ENCODE peak calls at places on chromosomes 1 and 21, in nine cellular contexts. I is aorta, S is left ventricle myocardium inferior, D is iPS DF 6.9, E is ovary, W is mammary epithelial cell, Z is K562, Y is heart right ventricle, O is mesendoderm. U is an unnamed sample. For H3K4me1 and H3K36me3, the result is how much of the 10 kb centered on the place peaks cover.

GRCh38 chr1:198444792-198445191 is 95.7 kb downstream of the ATP6V1G3 start:
- DNase-seq in W (peak), O (no peak), Z (no peak), D (no peak), E (no peak), I (no peak), Y (no peak), S (no peak), U (no peak)

GRCh38 chr1:65265296-65266271 is 43.8 kb upstream of the DNAJC6 start:
- DNase-seq in Z (no peak), Y (peak), D (no peak), O (peak), I (peak), W (peak), S (peak), E (peak), U (no peak)

GRCh38 chr1:219699870-219700269 is 87.0 kb upstream of the ZC3H11B start:
- DNase-seq in O (no peak), W (peak), Y (no peak), E (peak), S (no peak), I (no peak), Z (no peak), D (no peak), U (no peak)

GRCh38 chr21:32190491-32191144 is 88.2 kb downstream of the MIS18A start:
- DNase-seq in O (no peak), S (no peak), E (no peak), I (no peak), D (no peak), Y (no peak), W (no peak), Z (no peak), U (no peak)

GRCh38 chr1:174005032-174005431 is 17.1 kb downstream of the RC3H1 start:
- DNase-seq in S (no peak), D (no peak), O (no peak), I (no peak), Z (no peak), W (peak), Y (no peak), E (no peak), U (no peak)

GRCh38 chr1:160004427-160004826 is 27.4 kb downstream of the PIGM start:
- DNase-seq in S (no peak), I (no peak), O (no peak), W (no peak), Y (no peak), D (no peak), Z (no peak), E (no peak), U (no peak)

GRCh38 chr1:28359592-28360239 is 9.8 kb upstream of the PHACTR4 start:
- DNase-seq in I (peak), Z (peak), D (no peak), E (peak), Y (peak), O (peak), S (peak), W (peak), U (no peak)

GRCh38 chr1:231279081-231279480 is 38.1 kb downstream of the GNPAT start:
- DNase-seq in W (peak), Y (no peak), O (no peak), D (no peak), E (no peak), Z (no peak), S (no peak), I (no peak), U (no peak)

GRCh38 chr1:9087411-9087810 is 18.0 kb upstream of the SLC2A5 start:
- DNase-seq in Y (no peak), D (no peak), S (no peak), O (no peak), I (no peak), E (no peak), Z (no peak), W (no peak), U (no peak)

GRCh38 chr1:91842056-91842455 is 43.9 kb downstream of the TGFBR3 start:
- DNase-seq in Z (no peak), O (no peak), E (no peak), Y (no peak), I (no peak), W (no peak), S (no peak), D (no peak), U (no peak)

GRCh38 chr1:200629876-200630514 is 9.4 kb upstream of the KIF14 start:
- DNase-seq in E (no peak), I (no peak), Y (no peak), W (no peak), O (no peak), Z (no peak), S (no peak), D (no peak), U (no peak)

GRCh38 chr1:12407050-12407961 is 177.5 kb downstream of the VPS13D start:
- DNase-seq in O (no peak), I (no peak), W (peak), S (no peak), D (no peak), Y (no peak), E (no peak), Z (peak), U (peak)

GRCh38 chr1:12539705-12540579 is 78.1 kb downstream of the DHRS3 start:
- DNase-seq in W (peak), Z (no peak), E (peak), I (peak), D (no peak), O (peak), Y (peak), S (peak), U (no peak)

GRCh38 chr1:233289676-233290075 is 5.8 kb downstream of the PCNX2 start:
- DNase-seq in Y (no peak), E (no peak), I (no peak), S (no peak), W (no peak), D (peak), Z (no peak), O (no peak), U (no peak)

GRCh38 chr1:226682841-226683800 is 56.0 kb downstream of the ITPKB start:
- DNase-seq in Z (no peak), E (no peak), S (no peak), O (no peak), W (no peak), Y (no peak), D (no peak), I (no peak), U (no peak)

GRCh38 chr1:169108897-169109560 is 2.5 kb downstream of the ATP1B1 start:
- DNase-seq in Z (no peak), D (no peak), S (peak), I (no peak), O (peak), E (no peak), W (no peak), Y (no peak), U (peak)

GRCh38 chr1:54835970-54836369 is 34.8 kb upstream of the TTC22 start:
- DNase-seq in O (no peak), I (no peak), Z (no peak), E (no peak), Y (no peak), W (no peak), D (no peak), S (no peak), U (no peak)

GRCh38 chr1:231866392-231867331 is 240.1 kb downstream of the DISC1 start:
- DNase-seq in O (peak), I (peak), S (peak), D (peak), Z (peak), E (peak), W (peak), Y (peak), U (peak)

GRCh38 chr1:219350172-219350571 is 176.5 kb downstream of the LYPLAL1 start:
- DNase-seq in W (no peak), E (no peak), Z (no peak), I (no peak), S (no peak), O (no peak), Y (no peak), D (no peak), U (no peak)

GRCh38 chr1:46005594-46005993 is 126.8 kb downstream of the PIK3R3 start:
- DNase-seq in Z (no peak), E (no peak), O (no peak), S (no peak), D (no peak), W (no peak), Y (no peak), I (no peak), U (no peak)

GRCh38 chr1:47997289-47998200 is at the start of gene TRABD2B:
- DNase-seq in O (peak), S (peak), D (peak), I (peak), Y (peak), W (peak), Z (peak), E (peak), U (peak)

GRCh38 chr1:87986154-87986914 is 657.7 kb downstream of the LMO4 start:
- DNase-seq in Y (no peak), Z (no peak), E (no peak), D (no peak), O (no peak), W (no peak), I (no peak), S (no peak), U (no peak)

GRCh38 chr1:214552174-214552608 is 789 bp upstream of the PTPN14 start:
- DNase-seq in Z (no peak), S (peak), Y (peak), I (peak), O (peak), W (peak), D (peak), E (peak), U (no peak)

GRCh38 chr1:194367121-194367520 is 1180.7 kb upstream of the B3GALT2 start:
- DNase-seq in D (no peak), O (no peak), I (no peak), E (no peak), S (no peak), W (no peak), Z (no peak), Y (no peak), U (no peak)

GRCh38 chr1:12345350-12346217 is 115.8 kb downstream of the VPS13D start:
- DNase-seq in D (no peak), S (no peak), O (no peak), Z (no peak), I (no peak), E (no peak), Y (no peak), W (no peak), U (no peak)

GRCh38 chr21:46190491-46191131 is 6.4 kb upstream of the SPATC1L start:
- DNase-seq in E (peak), O (no peak), Y (no peak), Z (no peak), W (no peak), S (no peak), D (no peak), I (no peak), U (no peak)

GRCh38 chr1:98264727-98265126 is 343.9 kb upstream of the DPYD start:
- DNase-seq in D (no peak), W (no peak), E (no peak), O (no peak), I (no peak), S (no peak), Y (no peak), Z (no peak), U (no peak)

GRCh38 chr21:44335266-44336059 is 3.7 kb downstream of the CFAP410 start:
- DNase-seq in S (no peak), E (no peak), Z (no peak), I (no peak), Y (peak), D (no peak), O (no peak), W (no peak), U (no peak)

GRCh38 chr1:155966135-155966534 is 12.2 kb downstream of the ARHGEF2 start:
- DNase-seq in D (no peak), E (no peak), S (no peak), O (no peak), W (no peak), I (no peak), Z (no peak), Y (no peak), U (no peak)

GRCh38 chr1:69711159-69711930 is 143.6 kb downstream of the LRRC7 start:
- DNase-seq in E (no peak), Z (no peak), O (no peak), I (no peak), W (no peak), Y (no peak), S (no peak), D (no peak), U (no peak)

GRCh38 chr1:35929730-35930592 is 944 bp upstream of the AGO3 start:
- DNase-seq in E (peak), Z (peak), I (peak), S (peak), O (peak), W (peak), Y (peak), D (peak), U (no peak)

GRCh38 chr1:114033219-114033706 is 54.0 kb downstream of the OLFML3 start:
- DNase-seq in I (no peak), E (no peak), S (no peak), D (no peak), O (peak), Y (no peak), Z (peak), W (no peak), U (peak)

GRCh38 chr1:218816999-218817398 is 356.7 kb upstream of the LYPLAL1 start:
- DNase-seq in D (no peak), O (peak), S (no peak), W (no peak), I (no peak), Y (no peak), Z (no peak), E (peak), U (no peak)

GRCh38 chr1:156143765-156144489 is 9.5 kb upstream of the SEMA4A start:
- DNase-seq in O (no peak), E (no peak), Z (no peak), D (no peak), I (no peak), Y (no peak), W (no peak), S (no peak), U (no peak)

GRCh38 chr1:51733793-51734522 is 117.1 kb downstream of the OSBPL9 start:
- DNase-seq in Y (no peak), Z (no peak), I (no peak), S (no peak), O (no peak), E (no peak), W (no peak), D (no peak), U (no peak)

GRCh38 chr1:51738681-51739080 is 121.8 kb downstream of the OSBPL9 start:
- DNase-seq in W (no peak), O (no peak), Z (no peak), Y (no peak), E (no peak), D (no peak), I (no peak), S (no peak), U (no peak)

GRCh38 chr1:51735746-51736254 is 118.9 kb downstream of the OSBPL9 start:
- DNase-seq in W (no peak), Y (no peak), O (no peak), D (no peak), I (no peak), S (no peak), Z (no peak), E (no peak), U (no peak)

GRCh38 chr1:51734899-51735745 is 118.2 kb downstream of the OSBPL9 start:
- DNase-seq in O (no peak), D (no peak), W (no peak), Z (no peak), I (no peak), Y (no peak), S (no peak), E (no peak), U (no peak)

DNA sequence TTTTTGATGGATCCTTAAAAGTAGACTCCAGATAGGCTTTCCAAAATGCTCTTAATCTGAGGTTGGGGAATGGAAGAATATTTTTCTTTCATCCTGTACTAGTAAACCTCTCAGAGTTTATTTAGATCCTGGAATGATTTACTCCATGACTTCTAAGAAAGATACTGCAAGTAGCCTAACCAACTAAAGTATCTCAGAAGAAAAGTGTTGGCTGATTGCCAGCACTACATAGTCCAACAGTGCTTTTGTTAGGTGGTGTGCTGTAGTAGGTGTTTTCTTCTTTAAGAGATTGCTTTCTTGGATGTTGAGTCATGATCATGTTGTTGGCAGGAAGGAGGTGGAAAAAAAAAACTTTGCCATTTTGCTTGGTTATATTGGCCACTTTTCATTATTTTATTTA is 119.8 kb downstream of the OSBPL9 start:
- DNase-seq in D (no peak), S (no peak), E (no peak), Y (no peak), W (peak), Z (peak), I (no peak), O (no peak), U (no peak)
- H3K4me1 ChIP-seq in D (under half), S (half or more), E (under half), Y (half or more), W (under half), Z (under half), I (under half), O (under half), U (half or more)

GRCh38 chr1:182845379-182845778 is 6.2 kb downstream of the DHX9 start:
- DNase-seq in I (no peak), S (no peak), D (no peak), Z (no peak), E (no peak), W (no peak), Y (no peak), O (no peak), U (no peak)

GRCh38 chr1:182847105-182847504 is 8.0 kb downstream of the DHX9 start:
- DNase-seq in S (no peak), Y (no peak), I (no peak), Z (no peak), W (no peak), E (no peak), D (no peak), O (no peak), U (no peak)

GRCh38 chr1:182848736-182849135 is 9.6 kb downstream of the DHX9 start:
- DNase-seq in S (no peak), E (no peak), Y (no peak), O (no peak), I (no peak), Z (no peak), W (no peak), D (no peak), U (no peak)

GRCh38 chr1:182842265-182842664 is 3.1 kb downstream of the DHX9 start:
- DNase-seq in S (no peak), D (no peak), W (no peak), Z (no peak), Y (no peak), O (no peak), I (no peak), E (no peak), U (no peak)

DNA sequence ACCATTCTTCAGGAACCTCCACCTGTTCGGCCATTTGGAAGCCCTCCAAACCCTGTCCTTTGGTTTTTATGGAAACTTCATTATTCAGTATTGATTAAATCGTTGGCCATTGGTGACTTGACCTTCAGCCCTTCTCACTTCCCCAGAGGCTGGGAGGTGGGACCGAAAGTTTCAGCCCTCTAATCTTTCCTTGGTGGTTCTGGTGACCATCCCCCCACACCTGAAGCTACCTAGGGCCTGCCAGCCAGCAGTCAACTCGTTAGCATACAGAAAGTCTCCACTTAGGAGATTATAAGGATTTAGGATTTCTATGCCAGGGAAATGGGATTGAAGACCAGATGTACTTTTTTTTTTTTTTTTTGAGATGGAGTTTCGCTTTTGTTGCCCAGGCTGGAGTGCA is 6.7 kb downstream of the DHX9 start:
- DNase-seq in I (no peak), S (no peak), D (no peak), W (no peak), E (no peak), Y (no peak), Z (no peak), O (peak), U (no peak)
- H3K36me3 ChIP-seq in I (under half), S (half or more), D (under half), W (half or more), E (under half), Y (under half), Z (half or more), O (under half), U (half or more)

DNA sequence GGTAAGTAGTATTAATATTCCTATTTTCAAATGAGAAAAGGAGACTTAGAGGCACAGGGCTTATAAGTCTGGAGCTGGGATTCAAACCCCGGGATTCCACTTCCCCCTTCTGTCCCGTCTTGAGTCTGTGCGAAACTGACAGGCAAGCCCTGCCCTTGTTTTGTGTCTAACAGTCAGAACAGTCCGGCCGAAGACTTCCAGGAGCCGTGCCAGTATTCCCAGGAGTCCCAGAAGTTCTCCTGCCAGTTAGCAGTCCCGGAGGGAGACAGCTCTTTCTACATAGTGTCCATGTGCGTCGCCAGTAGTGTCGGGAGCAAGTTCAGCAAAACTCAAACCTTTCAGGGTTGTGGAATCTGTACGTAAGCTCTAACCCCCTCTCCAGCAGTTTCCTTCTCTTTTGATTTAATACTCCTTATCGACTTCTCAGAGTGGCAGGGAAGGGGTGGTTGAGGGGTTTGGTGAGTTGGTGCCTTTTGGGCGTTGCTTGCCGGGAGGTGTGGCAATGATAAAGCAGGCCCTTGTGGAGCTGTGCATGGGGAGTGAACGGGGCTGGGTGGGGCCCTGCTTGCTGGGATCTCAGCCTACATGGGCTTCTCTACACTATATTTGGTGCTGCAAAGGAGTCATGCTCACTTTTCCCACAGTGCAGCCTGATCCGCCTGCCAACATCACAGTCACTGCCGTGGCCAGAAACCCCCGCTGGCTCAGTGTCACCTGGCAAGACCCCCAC is 29.4 kb downstream of the IL6R start:
- DNase-seq in I (peak), Y (peak), Z (no peak), D (no peak), E (peak), O (no peak), W (no peak), S (peak), U (no peak)
- H3K4me3 ChIP-seq in I (no peak), Y (no peak), Z (no peak), D (no peak), E (no peak), O (no peak), W (no peak), S (peak), U (no peak)

DNA sequence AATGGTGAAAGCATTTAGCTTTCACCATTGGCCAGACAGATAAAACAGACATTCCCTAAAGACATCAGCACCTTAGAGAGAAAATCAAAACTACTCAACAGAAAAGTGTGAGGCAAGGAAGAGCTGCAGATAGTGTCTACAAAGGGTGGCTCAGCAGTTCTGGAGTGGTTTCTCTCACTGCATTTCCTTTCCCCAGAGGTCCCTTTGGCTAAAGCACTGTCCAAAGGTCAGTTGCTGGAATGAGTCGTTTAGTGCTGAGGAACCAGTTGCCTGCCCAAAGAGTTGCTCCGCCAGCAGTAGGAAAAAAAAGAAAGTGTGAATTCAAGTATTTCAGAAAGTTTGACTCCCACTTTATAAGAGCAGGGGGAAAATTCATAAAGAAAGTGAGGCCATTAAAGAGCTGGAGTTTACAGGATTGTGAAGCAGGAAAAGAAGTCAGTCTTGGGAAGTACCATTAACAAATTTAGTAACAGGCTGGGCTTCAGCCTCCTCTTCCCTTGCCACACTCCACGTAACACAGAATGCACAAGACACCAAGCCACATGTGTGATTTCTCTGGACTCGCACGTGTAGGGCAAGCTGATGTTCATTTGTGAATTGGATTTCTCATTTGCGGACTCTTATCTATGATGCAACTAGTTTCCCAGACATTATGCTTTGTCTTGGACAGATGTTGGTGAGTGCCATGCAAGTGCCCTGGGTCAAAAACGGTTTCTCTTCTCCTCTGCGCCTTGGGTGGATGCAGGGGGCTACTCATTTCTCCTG is 122.1 kb downstream of the RUNX1 start:
- DNase-seq in S (no peak), D (no peak), W (no peak), I (no peak), O (peak), Y (no peak), E (no peak), Z (no peak), U (no peak)
- H3K4me1 ChIP-seq in S (under half), D (under half), W (under half), I (under half), O (under half), Y (under half), E (under half), Z (under half), U (under half)